ENCODE peak calls at places on chromosomes 12 and 14, in six cellular contexts. One of them, this sample, is unnamed. For H3K9me3 and H3K4me1, the result is how much of the 10 kb centered on the place peaks cover.

GRCh38 chr14:68809524-68809923 is 16.7 kb upstream of the ZFP36L1 start:
- DNase-seq in heart right ventricle: no peak
- DNase-seq in stomach: no peak
- DNase-seq in astrocyte: no peak
- DNase-seq in cardiac muscle cell: no peak
- DNase-seq in Caco-2: no peak
- DNase-seq in this sample: no peak

GRCh38 chr12:10170199-10170598 is 1.7 kb downstream of the OLR1 start:
- DNase-seq in heart right ventricle: no peak
- DNase-seq in stomach: no peak
- DNase-seq in astrocyte: no peak
- DNase-seq in cardiac muscle cell: no peak
- DNase-seq in Caco-2: peak
- DNase-seq in this sample: no peak

GRCh38 chr12:46490635-46491034 is 118.1 kb upstream of the SLC38A2 start:
- DNase-seq in heart right ventricle: no peak
- DNase-seq in stomach: no peak
- DNase-seq in astrocyte: no peak
- DNase-seq in cardiac muscle cell: peak
- DNase-seq in Caco-2: no peak
- DNase-seq in this sample: no peak

GRCh38 chr12:105793421-105793820 is 345.3 kb downstream of the NUAK1 start:
- DNase-seq in heart right ventricle: no peak
- DNase-seq in stomach: no peak
- DNase-seq in astrocyte: no peak
- DNase-seq in cardiac muscle cell: no peak
- DNase-seq in Caco-2: no peak
- DNase-seq in this sample: no peak

GRCh38 chr14:55430024-55430690 is 10.3 kb downstream of the TBPL2 start:
- DNase-seq in heart right ventricle: peak
- DNase-seq in stomach: no peak
- DNase-seq in astrocyte: peak
- DNase-seq in cardiac muscle cell: peak
- DNase-seq in Caco-2: peak
- DNase-seq in this sample: no peak

GRCh38 chr12:46389130-46389616 is 16.6 kb upstream of the SLC38A2 start:
- DNase-seq in heart right ventricle: no peak
- DNase-seq in stomach: no peak
- DNase-seq in astrocyte: peak
- DNase-seq in cardiac muscle cell: peak
- DNase-seq in Caco-2: no peak
- DNase-seq in this sample: no peak

GRCh38 chr12:70007687-70008086 is 182.7 kb downstream of the MYRFL start:
- DNase-seq in heart right ventricle: no peak
- DNase-seq in stomach: no peak
- DNase-seq in astrocyte: peak
- DNase-seq in cardiac muscle cell: peak
- DNase-seq in Caco-2: no peak
- DNase-seq in this sample: no peak

GRCh38 chr12:123076604-123077297 is 74.1 kb downstream of the PITPNM2 start:
- DNase-seq in heart right ventricle: no peak
- DNase-seq in stomach: no peak
- DNase-seq in astrocyte: no peak
- DNase-seq in cardiac muscle cell: no peak
- DNase-seq in Caco-2: no peak
- DNase-seq in this sample: no peak

GRCh38 chr14:43200519-43200918 is 1306.6 kb downstream of the FSCB start:
- DNase-seq in heart right ventricle: no peak
- DNase-seq in stomach: no peak
- DNase-seq in astrocyte: no peak
- DNase-seq in cardiac muscle cell: no peak
- DNase-seq in Caco-2: no peak
- DNase-seq in this sample: no peak

DNA sequence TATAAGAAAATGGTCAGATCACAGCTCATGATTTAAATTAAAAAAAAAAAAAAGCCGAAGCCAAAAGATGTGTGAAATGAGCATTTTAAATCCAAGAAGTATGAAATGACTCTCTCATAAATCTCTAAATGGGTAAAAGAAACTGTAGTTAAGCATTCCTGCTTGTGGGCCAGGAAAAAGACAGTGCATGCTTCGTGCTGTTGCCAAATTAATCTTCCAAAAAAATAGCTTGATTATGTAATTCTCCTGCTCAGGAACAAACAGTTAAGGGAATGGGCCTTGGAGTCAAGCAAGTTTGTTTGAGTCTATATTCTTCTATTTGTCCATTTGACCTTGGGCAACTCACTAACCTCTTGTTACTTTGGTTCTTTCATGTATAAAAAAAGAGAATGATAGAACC is 325.4 kb upstream of the SEL1L start:
- DNase-seq in heart right ventricle: no peak
- DNase-seq in stomach: no peak
- DNase-seq in astrocyte: no peak
- DNase-seq in cardiac muscle cell: no peak
- DNase-seq in Caco-2: no peak
- DNase-seq in this sample: no peak
- H3K9me3 ChIP-seq in heart right ventricle: half or more
- H3K9me3 ChIP-seq in stomach: under half
- H3K9me3 ChIP-seq in astrocyte: under half
- H3K9me3 ChIP-seq in cardiac muscle cell: under half
- H3K9me3 ChIP-seq in Caco-2: under half
- H3K9me3 ChIP-seq in this sample: under half

GRCh38 chr14:32980887-32981501 is 42.3 kb downstream of the NPAS3 start:
- DNase-seq in heart right ventricle: no peak
- DNase-seq in stomach: no peak
- DNase-seq in astrocyte: no peak
- DNase-seq in cardiac muscle cell: no peak
- DNase-seq in Caco-2: no peak
- DNase-seq in this sample: no peak
- H3K4me1 ChIP-seq in heart right ventricle: under half
- H3K4me1 ChIP-seq in stomach: under half
- H3K4me1 ChIP-seq in astrocyte: under half
- H3K4me1 ChIP-seq in cardiac muscle cell: under half
- H3K4me1 ChIP-seq in Caco-2: under half
- H3K4me1 ChIP-seq in this sample: under half

GRCh38 chr12:16844875-16845274 is 238.9 kb upstream of the LMO3 start:
- DNase-seq in heart right ventricle: no peak
- DNase-seq in stomach: no peak
- DNase-seq in astrocyte: no peak
- DNase-seq in cardiac muscle cell: peak
- DNase-seq in Caco-2: peak
- DNase-seq in this sample: no peak
- TF ChIP-seq CTCF in heart right ventricle: no peak
- TF ChIP-seq CTCF in stomach: no peak
- TF ChIP-seq CTCF in astrocyte: no peak
- TF ChIP-seq CTCF in cardiac muscle cell: no peak
- TF ChIP-seq CTCF in Caco-2: no peak
- TF ChIP-seq CTCF in this sample: no peak

GRCh38 chr12:126349383-126349782 is 1284.1 kb downstream of the AACS start:
- DNase-seq in heart right ventricle: no peak
- DNase-seq in stomach: no peak
- DNase-seq in astrocyte: no peak
- DNase-seq in cardiac muscle cell: no peak
- DNase-seq in Caco-2: no peak
- DNase-seq in this sample: no peak
- H3K9me3 ChIP-seq in heart right ventricle: under half
- H3K9me3 ChIP-seq in stomach: under half
- H3K9me3 ChIP-seq in astrocyte: under half
- H3K9me3 ChIP-seq in cardiac muscle cell: under half
- H3K9me3 ChIP-seq in Caco-2: under half
- H3K9me3 ChIP-seq in this sample: under half

DNA sequence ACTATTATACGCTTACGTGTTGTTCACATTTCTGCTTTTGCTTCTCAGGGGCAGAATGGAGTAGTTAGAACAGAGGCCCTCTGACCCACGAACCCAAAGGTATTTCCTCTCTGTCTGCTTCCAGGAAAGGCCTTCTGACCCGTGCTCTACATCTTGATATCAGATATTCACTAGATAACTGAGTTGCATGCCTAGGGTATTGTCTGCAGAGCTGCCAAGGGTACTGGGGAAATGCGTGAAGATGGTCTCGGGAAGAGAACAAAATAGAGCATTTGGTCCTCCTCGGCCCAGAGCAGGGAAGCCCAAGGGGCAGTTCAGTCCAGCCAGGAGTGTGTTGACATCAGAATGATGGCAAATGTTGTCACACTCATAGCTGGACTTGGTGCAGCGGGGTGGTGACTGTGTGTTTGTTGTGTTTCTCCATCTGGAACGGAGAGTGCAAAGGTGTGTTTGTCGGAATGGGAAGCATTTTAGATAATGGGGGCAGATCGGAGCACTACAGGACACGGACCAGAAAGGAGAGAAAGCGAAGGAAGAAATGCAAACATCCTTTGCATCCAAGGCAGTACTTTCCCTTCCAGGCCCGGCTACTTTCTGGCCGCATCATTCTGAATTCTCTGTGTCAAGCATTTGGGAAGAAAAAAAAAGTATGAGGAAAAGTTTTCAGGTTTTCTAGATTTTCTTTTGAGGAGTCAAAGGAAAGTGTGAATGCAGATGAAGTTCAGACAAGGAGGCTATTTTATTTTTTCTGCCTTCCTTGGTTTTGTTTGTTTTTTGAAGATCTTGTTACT is 8.1 kb downstream of the GLT1D1 start:
- DNase-seq in heart right ventricle: no peak
- DNase-seq in stomach: no peak
- DNase-seq in astrocyte: no peak
- DNase-seq in cardiac muscle cell: no peak
- DNase-seq in Caco-2: peak
- DNase-seq in this sample: no peak
- H3K4me1 ChIP-seq in heart right ventricle: under half
- H3K4me1 ChIP-seq in stomach: under half
- H3K4me1 ChIP-seq in astrocyte: under half
- H3K4me1 ChIP-seq in cardiac muscle cell: under half
- H3K4me1 ChIP-seq in Caco-2: under half
- H3K4me1 ChIP-seq in this sample: under half

GRCh38 chr12:88946377-88946997 is 366.2 kb upstream of the KITLG start:
- DNase-seq in heart right ventricle: peak
- DNase-seq in stomach: no peak
- DNase-seq in astrocyte: peak
- DNase-seq in cardiac muscle cell: peak
- DNase-seq in Caco-2: no peak
- DNase-seq in this sample: no peak

GRCh38 chr12:88951177-88951576 is 370.9 kb upstream of the KITLG start:
- DNase-seq in heart right ventricle: no peak
- DNase-seq in stomach: no peak
- DNase-seq in astrocyte: no peak
- DNase-seq in cardiac muscle cell: no peak
- DNase-seq in Caco-2: no peak
- DNase-seq in this sample: no peak

GRCh38 chr12:88945041-88945732 is 364.9 kb upstream of the KITLG start:
- DNase-seq in heart right ventricle: no peak
- DNase-seq in stomach: peak
- DNase-seq in astrocyte: peak
- DNase-seq in cardiac muscle cell: peak
- DNase-seq in Caco-2: no peak
- DNase-seq in this sample: no peak

GRCh38 chr12:88944403-88944802 is 364.1 kb upstream of the KITLG start:
- DNase-seq in heart right ventricle: no peak
- DNase-seq in stomach: no peak
- DNase-seq in astrocyte: peak
- DNase-seq in cardiac muscle cell: peak
- DNase-seq in Caco-2: no peak
- DNase-seq in this sample: no peak

GRCh38 chr12:88947486-88948043 is 367.3 kb upstream of the KITLG start:
- DNase-seq in heart right ventricle: no peak
- DNase-seq in stomach: no peak
- DNase-seq in astrocyte: no peak
- DNase-seq in cardiac muscle cell: no peak
- DNase-seq in Caco-2: no peak
- DNase-seq in this sample: no peak
- TF ChIP-seq CTCF in heart right ventricle: no peak
- TF ChIP-seq CTCF in stomach: no peak
- TF ChIP-seq CTCF in astrocyte: no peak
- TF ChIP-seq CTCF in cardiac muscle cell: no peak
- TF ChIP-seq CTCF in Caco-2: no peak
- TF ChIP-seq CTCF in this sample: no peak

This sample was measured in right atrium auricular region.